ENCODE peak calls at places on chromosomes 5 and 9, in ten cellular contexts. Z is ovary, Y is right lobe of liver, M is fibroblast of lung, P is IMR-90, N is spleen, C is breast epithelium, O is Peyer's patch, E is GM23338, U is suprapubic skin. G is an unnamed sample.

GRCh38 chr5:57681942-57682341 is 199.3 kb upstream of the ACTBL2 start:
- DNase-seq in C (no peak), P (peak; percentile 55), Z (no peak), O (no peak), E (no peak), M (peak; percentile 92), U (no peak), Y (no peak), N (no peak), G (no peak)

GRCh38 chr5:133697536-133698258 is 85.4 kb upstream of the FSTL4 start:
- DNase-seq in E (no peak), Y (no peak), O (no peak), U (peak; percentile 15), P (no peak), M (no peak), N (peak; percentile 18), C (no peak), Z (no peak), G (no peak)

GRCh38 chr5:19676895-19677294 is 311.1 kb downstream of the CDH18 start:
- DNase-seq in N (no peak), Z (no peak), E (no peak), Y (no peak), U (no peak), M (peak; percentile 71), O (no peak), C (no peak), P (no peak), G (no peak)

GRCh38 chr9:124037790-124038189 is 26.2 kb downstream of the LHX2 start:
- DNase-seq in P (no peak), E (peak; percentile 54), M (no peak), U (no peak), C (no peak), Y (no peak), N (peak; percentile 35), O (no peak), Z (no peak), G (no peak)

GRCh38 chr9:33976414-33976813 is 72.3 kb downstream of the UBAP2 start:
- DNase-seq in C (no peak), E (no peak), U (no peak), Z (no peak), Y (no peak), P (no peak), M (no peak), N (no peak), O (no peak), G (no peak)

GRCh38 chr5:54093081-54093492 is 217.3 kb downstream of the ARL15 start:
- DNase-seq in N (no peak), O (no peak), Z (no peak), P (no peak), E (no peak), C (peak; percentile 62), U (no peak), M (no peak), Y (no peak), G (no peak)

GRCh38 chr5:118533923-118534322 is 454.4 kb downstream of the DTWD2 start:
- DNase-seq in Z (no peak), P (no peak), N (no peak), E (no peak), M (no peak), Y (no peak), U (no peak), C (no peak), O (no peak), G (no peak)

GRCh38 chr9:6564370-6564769 is 81.2 kb downstream of the GLDC start:
- DNase-seq in O (no peak), E (no peak), Z (no peak), Y (no peak), U (no peak), N (no peak), P (no peak), M (peak; percentile 64), C (no peak), G (no peak)

GRCh38 chr5:14365831-14366435 is 215.7 kb upstream of the OTULINL start:
- DNase-seq in C (no peak), N (no peak), Y (no peak), P (no peak), O (no peak), E (no peak), U (no peak), M (peak; percentile 71), Z (no peak), G (no peak)

GRCh38 chr5:163580516-163580915 is 75.1 kb downstream of the MAT2B start:
- DNase-seq in O (no peak), N (no peak), C (no peak), M (no peak), U (no peak), P (no peak), E (no peak), Y (no peak), Z (no peak), G (no peak)

GRCh38 chr5:127785098-127785927 is 82.1 kb downstream of the CCDC192 start:
- DNase-seq in E (no peak), O (no peak), Y (no peak), P (peak; percentile 96), N (no peak), U (no peak), Z (no peak), C (no peak), M (peak; percentile 97), G (no peak)

GRCh38 chr9:19114680-19115270 is 12.1 kb upstream of the HAUS6 start:
- DNase-seq in C (no peak), M (peak; percentile 36), Y (no peak), P (peak; percentile 68), Z (no peak), N (no peak), O (no peak), U (no peak), E (no peak), G (no peak)

GRCh38 chr9:84315278-84315877 is 25.2 kb downstream of the SLC28A3 start:
- DNase-seq in M (peak; percentile 57), P (peak; percentile 71), Z (peak; percentile 60), Y (peak; percentile 52), C (no peak), O (peak; percentile 59), N (no peak), E (peak; percentile 73), U (no peak), G (no peak)

GRCh38 chr5:111134080-111134479 is 41.9 kb downstream of the WDR36 start:
- DNase-seq in C (no peak), Y (no peak), Z (no peak), P (peak; percentile 73), U (no peak), N (no peak), M (peak; percentile 27), O (no peak), E (no peak), G (no peak)

GRCh38 chr5:180173198-180173544 is 35.8 kb downstream of the RASGEF1C start:
- DNase-seq in M (no peak), U (no peak), O (no peak), P (no peak), E (no peak), Y (no peak), N (peak; percentile 51), C (peak; percentile 12), Z (no peak), G (no peak)

GRCh38 chr5:109411627-109412026 is 1.9 kb upstream of the PJA2 start:
- DNase-seq in E (no peak), U (no peak), P (peak; percentile 97), M (peak; percentile 95), N (no peak), C (no peak), O (no peak), Z (no peak), Y (no peak), G (no peak)
- H3K4me3 ChIP-seq in E (peak overlapping the region; percentile 53), U (no peak overlapping the region), P (no peak overlapping the region), M (no peak overlapping the region), N (no peak overlapping the region), C (no peak overlapping the region), O (no peak overlapping the region), Z (no peak overlapping the region), Y (no peak overlapping the region), G (peak overlapping the region; percentile 90)

DNA sequence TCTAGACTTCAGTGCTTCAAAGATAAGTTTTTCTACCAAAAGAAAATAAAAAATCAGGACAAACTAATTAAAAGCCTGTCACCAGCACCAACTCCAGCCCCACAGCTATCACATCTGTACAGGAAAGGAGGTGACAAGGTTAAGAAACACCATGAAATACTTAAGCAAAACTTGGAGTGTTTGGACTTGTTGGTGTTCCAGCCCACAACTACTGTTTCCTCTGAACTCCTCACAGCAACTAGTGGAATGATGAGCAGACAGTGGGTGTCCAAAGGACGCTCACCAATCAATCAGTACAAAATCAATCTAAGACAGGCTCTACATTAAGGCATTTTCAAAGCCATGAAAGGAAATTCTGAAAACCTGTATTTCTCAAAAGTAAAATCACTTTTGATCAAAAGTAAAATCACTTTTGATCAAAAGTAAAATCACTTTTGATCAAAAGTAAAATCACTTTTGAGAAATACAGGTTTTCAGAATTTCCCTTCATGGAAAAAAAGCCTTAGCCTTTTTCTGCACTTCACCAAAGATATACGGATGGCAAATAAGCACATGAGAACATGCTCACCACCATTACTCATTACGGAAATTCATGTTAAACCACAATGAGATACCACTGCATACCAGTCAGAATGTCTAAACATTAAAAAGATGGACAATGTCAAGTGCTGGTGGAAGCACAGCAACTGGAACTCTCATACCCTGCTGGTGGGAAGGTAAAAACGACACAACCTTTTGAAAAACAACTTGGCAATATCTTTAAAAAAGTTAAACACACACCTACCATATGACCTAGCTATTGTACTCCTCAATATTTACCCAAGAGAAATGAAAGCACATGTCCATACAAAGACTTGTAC is 79.7 kb downstream of the MED27 start:
- DNase-seq in Z (no peak), P (peak; percentile 91), U (no peak), M (peak; percentile 93), Y (no peak), E (no peak), N (no peak), C (no peak), O (no peak), G (no peak)
- TF ChIP-seq CTCF in Z (no peak), P (peak; percentile 37), U (no peak), M (peak; percentile 8), Y (no peak), E (no peak), N (no peak), C (no peak), O (no peak), G (no peak)

GRCh38 chr5:141708016-141708415 is 26.0 kb upstream of the ARAP3 start:
- DNase-seq in Y (no peak), M (no peak), Z (no peak), N (no peak), E (no peak), U (no peak), P (no peak), C (no peak), O (peak; percentile 26), G (no peak)
- H3K4me1 ChIP-seq in Y (no peaks in the 10 kb centered on the region), M (no peaks in the 10 kb centered on the region), Z (no peaks in the 10 kb centered on the region), N (peaks cover 8% of the 10 kb centered on the region), E (peaks cover 3% of the 10 kb centered on the region), U (peaks cover 1% of the 10 kb centered on the region), P (no peaks in the 10 kb centered on the region), C (no peaks in the 10 kb centered on the region), O (no peaks in the 10 kb centered on the region), G (no peaks in the 10 kb centered on the region)

DNA sequence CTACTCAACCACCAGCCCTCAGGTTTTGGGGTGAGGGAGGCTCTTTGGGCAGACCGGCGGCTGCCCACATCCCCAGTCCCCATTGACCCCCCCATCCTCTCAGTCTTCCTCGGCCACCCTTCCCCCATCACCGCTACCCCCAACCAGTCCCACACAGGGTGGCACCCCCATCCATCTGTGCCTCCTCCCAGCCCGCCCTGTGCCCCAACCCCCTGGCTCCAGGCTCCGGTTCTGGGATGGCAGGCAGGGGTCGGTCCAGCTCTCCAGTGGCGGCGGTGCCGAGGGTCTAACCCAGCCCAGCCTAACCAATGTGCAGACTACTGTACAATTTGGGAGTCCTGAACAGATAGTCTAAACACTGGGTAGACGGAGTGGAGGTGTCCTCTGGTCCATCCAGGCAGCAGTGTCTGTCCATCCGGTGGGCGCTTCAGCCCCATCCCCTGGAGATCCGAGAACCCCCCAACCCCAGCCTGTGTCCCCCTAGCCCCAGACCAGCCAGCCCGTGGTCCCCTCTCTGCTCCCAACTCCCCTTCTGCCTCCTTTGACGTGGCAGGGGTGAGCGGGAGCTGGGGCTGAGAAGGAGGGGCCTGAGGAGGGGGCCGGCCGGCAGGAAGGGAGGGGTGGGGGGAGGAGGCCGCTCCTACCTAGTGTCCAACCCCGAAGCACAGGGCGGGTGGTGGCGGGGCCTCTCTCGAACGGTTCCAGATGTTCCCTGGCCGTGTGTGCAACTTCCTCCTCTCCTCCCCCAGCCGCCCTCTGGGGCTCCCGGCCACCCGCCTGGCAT is 31.2 kb downstream of the GOLGA2 start:
- DNase-seq in N (peak; percentile 86), E (peak; percentile 87), U (peak; percentile 94), O (peak; percentile 59), M (peak; percentile 79), Z (peak; percentile 79), Y (peak; percentile 50), C (peak; percentile 52), P (peak; percentile 86), G (peak; percentile 92)
- H3K4me3 ChIP-seq in N (no peak overlapping the region), E (peak overlapping the region; percentile 38), U (peak overlapping the region; percentile 48), O (peak overlapping the region; percentile 18), M (peak overlapping the region; percentile 72), Z (peak overlapping the region; percentile 16), Y (no peak overlapping the region), C (peak overlapping the region; percentile 66), P (peak overlapping the region; percentile 47), G (peak overlapping the region; percentile 44)

G was measured in psoas muscle.